ENCODE peak calls at places on chromosomes 5 and 9, in seven cellular contexts. I is fibroblast of pulmonary artery, O is pancreas, R is upper lobe of left lung, S is stomach, C is NB4, N is A549. Y is an unnamed sample.
A peak's percentile ranks its signal among the peaks of the same experiment; 100 is the strongest.

GRCh38 chr5:88734191-88734640 is 148.8 kb downstream of the MEF2C start:
- DNase-seq in I (no peak), O (no peak), R (no peak), S (no peak), C (peak; percentile 19), N (no peak), Y (no peak)

GRCh38 chr9:73011346-73011745 is 58.5 kb upstream of the ALDH1A1 start:
- DNase-seq in I (peak; percentile 68), O (no peak), R (no peak), S (no peak), C (no peak), N (no peak), Y (no peak)

GRCh38 chr9:137044502-137045177 is 1.3 kb downstream of the NPDC1 start:
- DNase-seq in I (no peak), O (peak; percentile 79), R (peak; percentile 64), S (peak; percentile 83), C (no peak), N (no peak), Y (no peak)

GRCh38 chr5:159341914-159342313 is 11.6 kb upstream of the IL12B start:
- DNase-seq in I (peak; percentile 65), O (peak; percentile 35), R (no peak), S (no peak), C (peak; percentile 97), N (peak; percentile 61), Y (peak; percentile 24)

GRCh38 chr9:79623799-79624721 is 52.3 kb downstream of the TLE4 start:
- DNase-seq in I (peak; percentile 18), O (no peak), R (no peak), S (no peak), C (peak; percentile 93), N (peak; percentile 13), Y (peak; percentile 19)

GRCh38 chr5:53334431-53334941 is 145.9 kb upstream of the FST start:
- DNase-seq in I (peak; percentile 85), O (no peak), R (no peak), S (no peak), C (peak; percentile 37), N (no peak), Y (no peak)

GRCh38 chr5:79146352-79146751 is 34.7 kb downstream of the BHMT start:
- DNase-seq in I (peak; percentile 51), O (no peak), R (no peak), S (no peak), C (no peak), N (no peak), Y (no peak)

GRCh38 chr9:37066139-37066725 is 32.2 kb upstream of the PAX5 start:
- DNase-seq in I (no peak), O (no peak), R (no peak), S (no peak), C (no peak), N (no peak), Y (no peak)

GRCh38 chr5:160175438-160176218 is 53.7 kb upstream of the FABP6 start:
- DNase-seq in I (peak; percentile 40), O (no peak), R (peak; percentile 53), S (no peak), C (no peak), N (no peak), Y (peak; percentile 35)

GRCh38 chr9:78898239-78898638 is 601.3 kb downstream of the PSAT1 start:
- DNase-seq in I (no peak), O (no peak), R (no peak), S (no peak), C (no peak), N (no peak), Y (no peak)

GRCh38 chr9:98010450-98010849 is 27.3 kb downstream of the ANP32B start:
- DNase-seq in I (peak; percentile 72), O (no peak), R (no peak), S (no peak), C (no peak), N (no peak), Y (no peak)

GRCh38 chr9:4299006-4299795 is 667 bp downstream of the GLIS3 start:
- DNase-seq in I (peak; percentile 61), O (peak; percentile 17), R (peak; percentile 88), S (peak; percentile 29), C (peak; percentile 72), N (peak; percentile 35), Y (peak; percentile 24)

GRCh38 chr5:37837101-37838032 is 2.5 kb downstream of the GDNF start:
- DNase-seq in I (peak; percentile 75), O (peak; percentile 49), R (peak; percentile 93), S (peak; percentile 61), C (peak; percentile 63), N (peak; percentile 71), Y (peak; percentile 60)

GRCh38 chr9:127751269-127752054 is 16.4 kb upstream of the TOR2A start:
- DNase-seq in I (peak; percentile 42), O (no peak), R (no peak), S (no peak), C (no peak), N (no peak), Y (no peak)

GRCh38 chr9:136719212-136719880 is 7.0 kb downstream of the DIPK1B start:
- DNase-seq in I (no peak), O (no peak), R (peak; percentile 81), S (no peak), C (no peak), N (peak; percentile 50), Y (peak; percentile 68)

GRCh38 chr9:79163544-79163943 is 408.2 kb upstream of the TLE4 start:
- DNase-seq in I (no peak), O (no peak), R (no peak), S (no peak), C (no peak), N (no peak), Y (no peak)

GRCh38 chr5:37645707-37646106 is 194.1 kb downstream of the GDNF start:
- DNase-seq in I (no peak), O (no peak), R (no peak), S (no peak), C (no peak), N (no peak), Y (no peak)

GRCh38 chr5:4883388-4883787 is 256.7 kb upstream of the ADAMTS16 start:
- DNase-seq in I (no peak), O (no peak), R (no peak), S (no peak), C (no peak), N (no peak), Y (no peak)

GRCh38 chr9:99832558-99832864 is 10.8 kb downstream of the NR4A3 start:
- DNase-seq in I (no peak), O (no peak), R (no peak), S (no peak), C (no peak), N (no peak), Y (no peak)

GRCh38 chr9:115008536-115008935 is 78.1 kb upstream of the TNFSF8 start:
- DNase-seq in I (peak; percentile 74), O (no peak), R (no peak), S (no peak), C (peak; percentile 54), N (peak; percentile 33), Y (no peak)

GRCh38 chr5:126676195-126676624 is 75.5 kb downstream of the PHAX start:
- DNase-seq in I (peak; percentile 73), O (peak; percentile 33), R (no peak), S (peak; percentile 57), C (peak; percentile 75), N (peak; percentile 89), Y (peak; percentile 58)

GRCh38 chr5:148931453-148932057 is 105.1 kb downstream of the ADRB2 start:
- DNase-seq in I (no peak), O (no peak), R (no peak), S (no peak), C (no peak), N (no peak), Y (no peak)

GRCh38 chr9:982660-983240 is 6.3 kb downstream of the DMRT3 start:
- DNase-seq in I (no peak), O (no peak), R (no peak), S (no peak), C (peak; percentile 59), N (no peak), Y (no peak)

GRCh38 chr9:122197334-122197872 is 31.4 kb downstream of the LHX6 start:
- DNase-seq in I (no peak), O (no peak), R (peak; percentile 49), S (no peak), C (no peak), N (no peak), Y (no peak)

GRCh38 chr5:40984884-40985283 is 75.6 kb downstream of the C7 start:
- DNase-seq in I (peak; percentile 61), O (no peak), R (no peak), S (no peak), C (no peak), N (no peak), Y (no peak)

GRCh38 chr5:172426086-172426485 is 28.2 kb downstream of the SH3PXD2B start:
- DNase-seq in I (no peak), O (no peak), R (no peak), S (no peak), C (no peak), N (no peak), Y (no peak)
- H3K4me3 ChIP-seq in I (no peak overlapping the region), O (no peak overlapping the region), R (no peak overlapping the region), S (no peak overlapping the region), C (no peak overlapping the region), N (no peak overlapping the region), Y (no peak overlapping the region)

DNA sequence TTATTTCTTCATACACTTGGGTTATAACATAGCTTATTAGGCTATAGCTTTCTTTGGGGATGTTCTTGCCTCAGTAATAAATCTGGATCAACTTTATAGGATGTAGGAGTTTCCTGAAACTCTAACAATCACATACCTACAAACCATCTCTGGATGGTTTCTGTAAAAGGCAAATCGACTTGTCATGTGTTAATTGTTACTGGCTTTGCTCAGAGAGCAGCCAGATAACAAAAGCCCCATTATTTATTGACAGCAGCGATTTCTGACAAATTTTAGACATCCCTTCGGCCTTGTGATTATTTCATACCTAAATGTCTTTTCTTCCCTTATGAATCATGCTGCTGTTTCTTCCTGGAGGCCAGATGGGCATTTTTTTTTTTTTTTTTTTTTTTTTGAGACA is 82.6 kb upstream of the NAA35 start:
- DNase-seq in I (no peak), O (no peak), R (no peak), S (no peak), C (no peak), N (no peak), Y (no peak)
- H3K4me3 ChIP-seq in I (no peak overlapping the region), O (no peak overlapping the region), R (no peak overlapping the region), S (no peak overlapping the region), C (no peak overlapping the region), N (no peak overlapping the region), Y (no peak overlapping the region)

GRCh38 chr5:92106808-92107207 is 723.7 kb upstream of the ARRDC3 start:
- DNase-seq in I (no peak), O (no peak), R (no peak), S (no peak), C (no peak), N (no peak), Y (no peak)

GRCh38 chr5:92104126-92104525 is 721.0 kb upstream of the ARRDC3 start:
- DNase-seq in I (no peak), O (no peak), R (no peak), S (no peak), C (no peak), N (no peak), Y (no peak)

DNA sequence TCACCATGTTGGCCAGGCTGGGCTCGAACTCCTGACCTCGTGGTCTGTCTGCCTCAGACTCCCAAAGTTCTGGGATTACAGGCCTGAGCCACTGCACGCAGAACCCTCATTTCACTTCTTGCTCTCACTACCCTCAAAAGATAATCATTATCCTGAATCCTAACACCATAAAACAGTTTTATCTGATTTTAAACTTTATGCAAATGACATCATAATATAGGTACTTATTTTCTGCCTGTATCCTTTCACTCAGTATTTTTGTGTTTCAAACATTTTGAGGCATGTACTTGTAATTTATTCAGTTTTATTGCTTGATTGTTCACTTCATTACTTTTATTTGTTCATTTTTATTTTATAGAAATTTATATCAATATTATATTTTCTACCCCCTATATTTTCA is 719.2 kb upstream of the ARRDC3 start:
- DNase-seq in I (no peak), O (no peak), R (no peak), S (no peak), C (no peak), N (no peak), Y (no peak)
- H3K4me3 ChIP-seq in I (no peak overlapping the region), O (no peak overlapping the region), R (no peak overlapping the region), S (no peak overlapping the region), C (no peak overlapping the region), N (no peak overlapping the region), Y (no peak overlapping the region)

GRCh38 chr9:133273819-133274218 is 1.2 kb downstream of the ABO start:
- DNase-seq in I (no peak), O (no peak), R (no peak), S (no peak), C (no peak), N (no peak), Y (no peak)
- H3K4me3 ChIP-seq in I (no peak overlapping the region), O (no peak overlapping the region), R (peak overlapping the region; percentile 56), S (no peak overlapping the region), C (no peak overlapping the region), N (no peak overlapping the region), Y (peak overlapping the region; percentile 56)